ENCODE peak calls at places on chromosomes 1 and 21, in seven cellular contexts. B is right cardiac atrium, J is IMR-90, M is psoas muscle, T is substantia nigra, W is endodermal cell, K is HCT116. P is an unnamed sample.

GRCh38 chr1:198929961-198930599 is 291.2 kb downstream of the PTPRC start:
- DNase-seq in B (no peak), J (peak), M (no peak), T (no peak), W (no peak), K (no peak), P (no peak)

GRCh38 chr1:86183711-86184252 is 27.2 kb upstream of the COL24A1 start:
- DNase-seq in B (no peak), J (peak), M (no peak), T (no peak), W (no peak), K (no peak), P (no peak)

GRCh38 chr1:41360074-41361027 is 883 bp upstream of the FOXO6 start:
- DNase-seq in B (no peak), J (no peak), M (no peak), T (no peak), W (peak), K (no peak), P (no peak)

GRCh38 chr1:167517535-167518330 is 596 bp downstream of the CD247 start:
- DNase-seq in B (no peak), J (no peak), M (peak), T (no peak), W (no peak), K (no peak), P (peak)

GRCh38 chr21:44955141-44955802 is 15.4 kb downstream of the SLX9 start:
- DNase-seq in B (peak), J (peak), M (peak), T (no peak), W (no peak), K (no peak), P (no peak)

GRCh38 chr1:210850556-210850955 is 283.4 kb downstream of the KCNH1 start:
- DNase-seq in B (no peak), J (no peak), M (no peak), T (no peak), W (no peak), K (no peak), P (no peak)

GRCh38 chr1:115671176-115672062 is 29.6 kb downstream of the VANGL1 start:
- DNase-seq in B (no peak), J (peak), M (no peak), T (no peak), W (no peak), K (peak), P (no peak)

GRCh38 chr1:110542730-110543129 is 23.8 kb upstream of the KCNA10 start:
- DNase-seq in B (no peak), J (peak), M (no peak), T (no peak), W (peak), K (no peak), P (no peak)

GRCh38 chr1:91712981-91713841 is 172.7 kb downstream of the TGFBR3 start:
- DNase-seq in B (peak), J (peak), M (peak), T (no peak), W (no peak), K (no peak), P (no peak)

GRCh38 chr1:153790282-153790995 is 15.2 kb downstream of the SLC27A3 start:
- DNase-seq in B (peak), J (peak), M (peak), T (no peak), W (no peak), K (no peak), P (no peak)

GRCh38 chr1:19315378-19316206 is 3.5 kb downstream of the SLC66A1 start:
- DNase-seq in B (no peak), J (peak), M (no peak), T (no peak), W (no peak), K (no peak), P (no peak)

DNA sequence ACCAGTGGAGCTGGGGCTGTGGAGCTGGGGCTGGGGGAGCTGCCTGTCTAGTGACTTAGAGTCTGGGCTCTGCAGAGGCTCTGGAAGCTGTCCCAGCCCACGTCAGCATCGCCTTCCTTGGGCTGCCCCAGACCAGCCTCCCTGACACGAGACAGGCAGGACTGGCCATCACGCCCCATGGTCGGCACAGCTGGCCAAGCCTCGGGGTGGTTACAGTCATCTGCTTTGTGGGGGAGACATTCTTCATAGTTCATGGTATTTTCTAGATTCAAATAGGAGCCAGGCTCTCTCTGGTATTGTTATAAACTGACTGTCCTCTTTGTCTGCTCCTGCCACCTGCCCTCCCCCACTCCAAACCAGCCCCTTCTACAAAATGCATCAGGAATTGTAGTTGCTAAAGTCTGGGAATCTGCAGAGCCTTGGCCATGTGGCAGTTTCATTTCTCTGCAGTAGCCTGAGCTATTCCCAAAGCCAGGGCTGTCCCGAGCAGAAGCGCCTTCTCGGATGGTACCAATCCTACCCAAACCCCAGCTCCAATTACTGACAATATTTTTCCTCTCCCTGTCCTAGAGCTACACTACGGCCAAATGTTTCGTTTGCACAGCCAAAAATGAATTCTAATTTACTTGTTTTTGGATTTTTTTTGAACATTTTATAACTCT is 29.4 kb downstream of the OLFML2B start:
- DNase-seq in B (peak), J (peak), M (no peak), T (peak), W (no peak), K (no peak), P (no peak)
- H3K27ac ChIP-seq in B (no peak), J (no peak), M (no peak), T (peak), W (no peak), K (no peak), P (no peak)

GRCh38 chr1:227541796-227542152 is 21.6 kb upstream of the ZNF678 start:
- DNase-seq in B (no peak), J (no peak), M (no peak), T (no peak), W (peak), K (no peak), P (no peak)
- H3K27ac ChIP-seq in B (no peak), J (no peak), M (peak), T (peak), W (no peak), K (peak), P (no peak)

DNA sequence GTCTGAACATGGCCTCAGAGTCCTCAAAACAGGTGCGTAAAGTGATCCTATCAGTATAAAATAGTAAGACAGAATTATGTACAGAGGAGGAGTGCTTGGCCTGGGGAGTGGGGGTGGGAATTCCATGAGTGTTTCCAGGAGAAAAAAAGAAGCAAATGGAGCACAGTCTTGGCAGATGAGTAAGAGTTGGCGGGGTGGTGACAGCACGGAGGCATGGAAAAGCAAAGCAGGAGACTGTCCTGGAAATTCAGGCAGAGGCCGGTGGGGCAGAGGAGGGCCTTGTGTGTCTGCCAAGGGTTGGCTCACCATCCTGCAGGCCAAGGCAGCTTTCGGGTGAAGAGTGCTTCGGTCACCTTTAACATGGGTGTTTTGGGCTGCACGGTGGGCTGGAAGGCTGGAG is 63.4 kb downstream of the OPTC start:
- DNase-seq in B (peak), J (peak), M (peak), T (no peak), W (no peak), K (no peak), P (no peak)
- H3K27ac ChIP-seq in B (peak), J (peak), M (peak), T (no peak), W (no peak), K (no peak), P (no peak)

DNA sequence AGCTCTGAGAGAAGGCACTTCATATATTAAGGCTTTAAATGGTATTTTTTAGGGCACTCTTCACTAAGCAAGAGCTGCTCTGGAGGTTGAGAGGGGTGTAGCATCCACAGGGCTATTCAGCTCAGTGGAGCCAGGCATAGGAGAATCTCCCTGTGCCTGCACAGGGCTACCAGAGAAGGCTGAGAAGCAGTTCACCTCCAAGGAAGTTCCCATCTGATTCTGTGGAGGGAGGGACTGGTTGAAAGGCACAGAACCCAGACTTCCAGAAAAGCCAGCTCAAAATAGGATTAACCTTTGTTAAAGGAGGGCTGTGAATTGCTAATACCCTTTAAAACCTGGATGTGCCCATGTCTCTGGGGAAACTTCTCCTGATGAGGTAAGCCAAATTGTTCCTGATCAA is 304.5 kb downstream of the TTLL7 start:
- DNase-seq in B (no peak), J (no peak), M (no peak), T (no peak), W (peak), K (no peak), P (no peak)
- H3K27ac ChIP-seq in B (no peak), J (no peak), M (no peak), T (no peak), W (peak), K (no peak), P (no peak)

DNA sequence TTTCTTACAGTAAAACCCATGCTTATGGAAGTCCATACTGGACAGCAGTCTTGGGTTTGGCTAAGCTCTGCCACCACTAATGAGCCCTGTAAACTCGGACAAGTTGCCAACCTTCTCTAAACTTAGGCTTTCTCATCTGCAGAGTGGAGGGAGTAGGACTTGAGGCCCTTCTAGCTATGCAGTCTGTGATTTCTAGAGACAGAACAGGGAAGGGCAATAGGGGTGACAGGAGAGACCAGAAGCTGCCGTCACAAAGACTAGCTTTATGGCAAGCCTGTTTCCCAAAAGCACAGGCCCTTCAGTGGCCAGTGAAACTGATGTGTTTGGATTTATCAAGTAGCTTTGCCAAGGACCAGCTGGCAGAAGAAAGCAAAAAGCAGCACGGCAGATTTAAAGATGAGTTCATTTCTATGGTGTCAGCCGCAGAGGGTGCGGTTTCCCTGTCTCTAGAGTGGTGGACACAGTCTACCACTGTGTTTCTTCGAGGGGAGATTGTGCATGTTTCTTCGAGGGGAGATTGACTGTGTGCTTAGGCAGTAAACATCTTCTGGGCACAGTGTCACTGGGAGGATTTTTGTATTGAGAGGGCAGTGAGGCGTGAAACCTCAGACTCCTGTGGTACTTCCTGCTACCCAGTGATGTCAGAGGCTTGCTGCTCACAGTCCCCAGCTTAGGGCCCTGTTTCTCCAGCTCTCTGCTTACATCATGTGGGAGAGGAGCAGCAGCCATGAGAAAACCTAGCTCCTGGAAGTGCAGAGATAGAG is 119.0 kb downstream of the ROR1 start:
- DNase-seq in B (no peak), J (peak), M (no peak), T (no peak), W (no peak), K (no peak), P (no peak)
- H3K27ac ChIP-seq in B (no peak), J (peak), M (peak), T (peak), W (no peak), K (no peak), P (no peak)

P was measured in CD4-positive, alpha-beta T cell.